ENCODE peak calls at places on chromosome 13, in five cellular contexts. One of them, this sample, is unnamed.

GRCh38 chr13:38180100-38180499 is 169.6 kb upstream of the UFM1 start:
- DNase-seq in astrocyte: peak; percentile 89
- DNase-seq in SK-N-SH: no peak
- DNase-seq in MM.1S: no peak
- DNase-seq in K562: no peak
- DNase-seq in this sample: no peak

GRCh38 chr13:85261757-85262346 is 537.4 kb downstream of the SLITRK6 start:
- DNase-seq in astrocyte: no peak
- DNase-seq in SK-N-SH: no peak
- DNase-seq in MM.1S: peak; percentile 44
- DNase-seq in K562: no peak
- DNase-seq in this sample: no peak

GRCh38 chr13:93169980-93170379 is 56.6 kb upstream of the GPC6 start:
- DNase-seq in astrocyte: peak; percentile 100
- DNase-seq in SK-N-SH: no peak
- DNase-seq in MM.1S: no peak
- DNase-seq in K562: no peak
- DNase-seq in this sample: no peak

GRCh38 chr13:106566682-106567420 is 1.1 kb downstream of the ARGLU1 start:
- DNase-seq in astrocyte: peak; percentile 46
- DNase-seq in SK-N-SH: peak; percentile 79
- DNase-seq in MM.1S: peak; percentile 77
- DNase-seq in K562: no peak
- DNase-seq in this sample: peak; percentile 83

GRCh38 chr13:33556828-33557227 is 261.1 kb upstream of the RFC3 start:
- DNase-seq in astrocyte: no peak
- DNase-seq in SK-N-SH: no peak
- DNase-seq in MM.1S: no peak
- DNase-seq in K562: no peak
- DNase-seq in this sample: no peak

GRCh38 chr13:30346159-30346788 is 38.9 kb upstream of the KATNAL1 start:
- DNase-seq in astrocyte: no peak
- DNase-seq in SK-N-SH: no peak
- DNase-seq in MM.1S: peak; percentile 41
- DNase-seq in K562: no peak
- DNase-seq in this sample: no peak

GRCh38 chr13:109700176-109700575 is 86.2 kb downstream of the IRS2 start:
- DNase-seq in astrocyte: peak; percentile 68
- DNase-seq in SK-N-SH: peak; percentile 87
- DNase-seq in MM.1S: no peak
- DNase-seq in K562: peak; percentile 28
- DNase-seq in this sample: peak; percentile 86

GRCh38 chr13:91776650-91777193 is 378.3 kb downstream of the GPC5 start:
- DNase-seq in astrocyte: no peak
- DNase-seq in SK-N-SH: no peak
- DNase-seq in MM.1S: no peak
- DNase-seq in K562: no peak
- DNase-seq in this sample: no peak

GRCh38 chr13:92175330-92175729 is 776.9 kb downstream of the GPC5 start:
- DNase-seq in astrocyte: peak; percentile 76
- DNase-seq in SK-N-SH: peak; percentile 62
- DNase-seq in MM.1S: peak; percentile 74
- DNase-seq in K562: no peak
- DNase-seq in this sample: no peak

GRCh38 chr13:48004201-48004600 is 3.1 kb upstream of the SUCLA2 start:
- DNase-seq in astrocyte: no peak
- DNase-seq in SK-N-SH: no peak
- DNase-seq in MM.1S: no peak
- DNase-seq in K562: no peak
- DNase-seq in this sample: no peak

GRCh38 chr13:30957258-30957943 is 24.9 kb downstream of the TEX26 start:
- DNase-seq in astrocyte: no peak
- DNase-seq in SK-N-SH: no peak
- DNase-seq in MM.1S: no peak
- DNase-seq in K562: no peak
- DNase-seq in this sample: no peak

GRCh38 chr13:114140909-114141255 is 8.5 kb upstream of the RASA3 start:
- DNase-seq in astrocyte: no peak
- DNase-seq in SK-N-SH: no peak
- DNase-seq in MM.1S: no peak
- DNase-seq in K562: no peak
- DNase-seq in this sample: peak; percentile 49

GRCh38 chr13:93881418-93881817 is 598.1 kb downstream of the DCT start:
- DNase-seq in astrocyte: peak; percentile 22
- DNase-seq in SK-N-SH: no peak
- DNase-seq in MM.1S: no peak
- DNase-seq in K562: no peak
- DNase-seq in this sample: no peak

GRCh38 chr13:110771194-110771593 is 57.7 kb downstream of the ING1 start:
- DNase-seq in astrocyte: no peak
- DNase-seq in SK-N-SH: no peak
- DNase-seq in MM.1S: no peak
- DNase-seq in K562: no peak
- DNase-seq in this sample: no peak

GRCh38 chr13:87680298-87680697 is 9.1 kb downstream of the SLITRK5 start:
- DNase-seq in astrocyte: no peak
- DNase-seq in SK-N-SH: peak; percentile 5
- DNase-seq in MM.1S: peak; percentile 40
- DNase-seq in K562: no peak
- DNase-seq in this sample: no peak

GRCh38 chr13:20713014-20713376 is 9.5 kb downstream of the IL17D start:
- DNase-seq in astrocyte: no peak
- DNase-seq in SK-N-SH: no peak
- DNase-seq in MM.1S: peak; percentile 36
- DNase-seq in K562: no peak
- DNase-seq in this sample: no peak

DNA sequence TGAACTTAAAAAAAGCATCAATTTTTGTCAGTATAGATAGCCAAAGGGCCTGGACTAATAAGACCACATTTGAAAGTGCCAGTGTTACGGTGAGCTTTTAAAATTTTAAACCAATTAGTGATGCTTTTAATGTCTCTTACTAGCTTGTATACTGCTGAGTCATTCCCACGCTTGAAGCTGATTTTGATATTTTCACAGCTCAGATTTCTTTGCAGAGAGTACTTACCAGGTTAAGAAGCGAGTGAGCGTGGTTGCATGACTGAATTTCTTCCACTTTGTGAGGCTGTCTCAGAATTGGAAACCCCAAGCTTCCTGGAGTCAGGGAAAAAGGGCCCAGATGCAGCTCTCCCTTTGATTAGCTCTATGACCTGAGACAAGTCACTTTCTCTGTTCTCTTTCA is 74.5 kb upstream of the NBEA start:
- DNase-seq in astrocyte: peak; percentile 77
- DNase-seq in SK-N-SH: no peak
- DNase-seq in MM.1S: no peak
- DNase-seq in K562: no peak
- DNase-seq in this sample: no peak
- H3K9ac ChIP-seq in astrocyte: no peak overlapping the region
- H3K9ac ChIP-seq in SK-N-SH: no peak overlapping the region
- H3K9ac ChIP-seq in MM.1S: no peak overlapping the region
- H3K9ac ChIP-seq in K562: no peak overlapping the region
- H3K9ac ChIP-seq in this sample: no peak overlapping the region

GRCh38 chr13:98676239-98676638 is 76.2 kb downstream of the SLC15A1 start:
- DNase-seq in astrocyte: no peak
- DNase-seq in SK-N-SH: no peak
- DNase-seq in MM.1S: no peak
- DNase-seq in K562: no peak
- DNase-seq in this sample: no peak

GRCh38 chr13:98674968-98675528 is 77.4 kb downstream of the SLC15A1 start:
- DNase-seq in astrocyte: no peak
- DNase-seq in SK-N-SH: no peak
- DNase-seq in MM.1S: no peak
- DNase-seq in K562: no peak
- DNase-seq in this sample: no peak

GRCh38 chr13:98677398-98677797 is 75.1 kb downstream of the SLC15A1 start:
- DNase-seq in astrocyte: peak; percentile 92
- DNase-seq in SK-N-SH: no peak
- DNase-seq in MM.1S: no peak
- DNase-seq in K562: no peak
- DNase-seq in this sample: no peak

GRCh38 chr13:98675837-98676236 is 76.6 kb downstream of the SLC15A1 start:
- DNase-seq in astrocyte: no peak
- DNase-seq in SK-N-SH: no peak
- DNase-seq in MM.1S: no peak
- DNase-seq in K562: no peak
- DNase-seq in this sample: no peak

DNA sequence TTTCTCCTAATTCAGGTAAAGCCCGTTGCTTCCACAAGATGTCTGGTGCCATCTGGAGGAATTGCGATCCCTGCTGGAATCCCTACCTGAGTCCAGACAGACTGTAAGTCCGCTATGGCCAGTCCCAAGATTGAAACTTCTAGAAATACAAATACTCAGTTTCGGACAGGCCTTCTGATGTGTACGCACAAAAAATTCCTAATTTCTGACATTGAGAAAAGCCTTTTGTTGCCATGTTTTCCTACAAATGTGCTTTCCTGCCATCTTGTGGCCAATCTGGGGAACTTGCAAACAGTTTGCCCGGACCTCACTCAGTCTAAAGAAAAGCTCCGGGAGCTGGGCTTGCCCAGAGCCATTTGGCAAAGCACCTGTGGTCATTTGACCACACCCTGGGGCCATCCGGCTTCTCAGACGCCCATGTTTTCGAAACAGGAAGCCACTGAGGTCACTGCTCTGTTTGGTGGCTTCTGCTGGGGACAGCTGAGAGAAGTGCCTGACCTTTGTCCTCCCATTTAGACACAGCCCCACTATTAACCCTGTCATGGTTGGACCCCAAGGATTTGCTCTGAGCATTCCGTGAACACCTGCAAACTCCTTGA is 79.4 kb downstream of the SLC15A1 start:
- DNase-seq in astrocyte: peak; percentile 39
- DNase-seq in SK-N-SH: peak; percentile 77
- DNase-seq in MM.1S: peak; percentile 83
- DNase-seq in K562: peak; percentile 55
- DNase-seq in this sample: peak; percentile 83
- H3K9ac ChIP-seq in astrocyte: peak overlapping the region; percentile 38
- H3K9ac ChIP-seq in SK-N-SH: no peak overlapping the region
- H3K9ac ChIP-seq in MM.1S: no peak overlapping the region
- H3K9ac ChIP-seq in K562: no peak overlapping the region
- H3K9ac ChIP-seq in this sample: peak overlapping the region; percentile 59

GRCh38 chr13:79936368-79937136 is 404.4 kb downstream of the SPRY2 start:
- DNase-seq in astrocyte: peak; percentile 100
- DNase-seq in SK-N-SH: peak; percentile 61
- DNase-seq in MM.1S: no peak
- DNase-seq in K562: no peak
- DNase-seq in this sample: peak; percentile 10
- H3K9ac ChIP-seq in astrocyte: peak overlapping the region; percentile 74
- H3K9ac ChIP-seq in SK-N-SH: peak overlapping the region; percentile 74
- H3K9ac ChIP-seq in MM.1S: no peak overlapping the region
- H3K9ac ChIP-seq in K562: no peak overlapping the region
- H3K9ac ChIP-seq in this sample: peak overlapping the region; percentile 30

GRCh38 chr13:46552302-46552680 is 679 bp upstream of the LRCH1 start:
- DNase-seq in astrocyte: no peak
- DNase-seq in SK-N-SH: no peak
- DNase-seq in MM.1S: no peak
- DNase-seq in K562: no peak
- DNase-seq in this sample: no peak
- H3K9ac ChIP-seq in astrocyte: peak overlapping the region; percentile 89
- H3K9ac ChIP-seq in SK-N-SH: peak overlapping the region; percentile 93
- H3K9ac ChIP-seq in MM.1S: peak overlapping the region; percentile 48
- H3K9ac ChIP-seq in K562: peak overlapping the region; percentile 93
- H3K9ac ChIP-seq in this sample: peak overlapping the region; percentile 94

GRCh38 chr13:41490616-41491015 is 33.3 kb downstream of the RGCC start:
- DNase-seq in astrocyte: no peak
- DNase-seq in SK-N-SH: no peak
- DNase-seq in MM.1S: no peak
- DNase-seq in K562: no peak
- DNase-seq in this sample: no peak

GRCh38 chr13:41495044-41495443 is 37.7 kb downstream of the RGCC start:
- DNase-seq in astrocyte: no peak
- DNase-seq in SK-N-SH: no peak
- DNase-seq in MM.1S: no peak
- DNase-seq in K562: no peak
- DNase-seq in this sample: no peak

GRCh38 chr13:41496420-41497234 is 39.3 kb downstream of the RGCC start:
- DNase-seq in astrocyte: peak; percentile 72
- DNase-seq in SK-N-SH: no peak
- DNase-seq in MM.1S: peak; percentile 53
- DNase-seq in K562: no peak
- DNase-seq in this sample: no peak

GRCh38 chr13:41494202-41494601 is 36.9 kb downstream of the RGCC start:
- DNase-seq in astrocyte: no peak
- DNase-seq in SK-N-SH: no peak
- DNase-seq in MM.1S: no peak
- DNase-seq in K562: no peak
- DNase-seq in this sample: no peak

DNA sequence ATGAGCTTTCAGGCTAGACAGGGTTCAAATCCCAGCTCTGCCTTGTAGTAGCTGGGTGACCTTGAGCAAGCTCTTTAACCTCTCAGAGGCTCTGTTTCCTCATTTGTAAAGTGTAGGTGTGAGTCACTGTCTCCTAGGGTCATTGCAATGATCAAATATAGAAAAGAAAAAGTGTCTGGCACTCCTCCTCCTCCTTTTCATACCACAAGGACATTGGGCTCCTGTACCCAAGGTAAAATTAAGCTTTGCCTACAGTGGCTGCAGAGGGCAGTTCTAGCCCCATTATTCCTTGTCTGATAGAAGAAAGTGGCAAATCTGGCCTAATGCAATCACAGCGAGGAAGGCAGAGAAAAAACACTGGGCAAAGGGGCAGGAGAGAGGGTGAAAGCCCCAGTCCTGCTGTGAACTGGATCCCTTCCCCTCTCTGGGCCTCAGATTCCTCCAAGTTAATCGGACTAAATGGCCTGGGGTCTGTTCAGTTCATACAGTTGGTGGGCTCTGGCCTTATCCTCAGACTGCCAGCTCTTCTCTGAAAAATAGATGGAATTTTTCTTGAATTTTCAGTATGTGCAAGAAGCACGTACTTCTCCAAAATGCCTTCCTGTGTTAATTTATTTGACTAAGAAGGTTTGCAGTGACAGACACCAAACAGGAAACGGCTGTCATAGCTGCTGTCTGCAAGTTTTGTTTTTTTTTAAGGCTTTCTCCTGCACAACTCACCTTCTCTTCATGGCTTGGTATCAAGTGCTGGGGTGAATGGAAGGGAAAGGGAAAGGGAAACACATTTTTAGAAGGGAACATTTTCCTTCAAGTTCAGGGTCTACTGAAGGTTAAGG is 35.3 kb downstream of the RGCC start:
- DNase-seq in astrocyte: no peak
- DNase-seq in SK-N-SH: no peak
- DNase-seq in MM.1S: peak; percentile 30
- DNase-seq in K562: no peak
- DNase-seq in this sample: no peak
- H3K9ac ChIP-seq in astrocyte: no peak overlapping the region
- H3K9ac ChIP-seq in SK-N-SH: no peak overlapping the region
- H3K9ac ChIP-seq in MM.1S: peak overlapping the region; percentile 22
- H3K9ac ChIP-seq in K562: no peak overlapping the region
- H3K9ac ChIP-seq in this sample: no peak overlapping the region

DNA sequence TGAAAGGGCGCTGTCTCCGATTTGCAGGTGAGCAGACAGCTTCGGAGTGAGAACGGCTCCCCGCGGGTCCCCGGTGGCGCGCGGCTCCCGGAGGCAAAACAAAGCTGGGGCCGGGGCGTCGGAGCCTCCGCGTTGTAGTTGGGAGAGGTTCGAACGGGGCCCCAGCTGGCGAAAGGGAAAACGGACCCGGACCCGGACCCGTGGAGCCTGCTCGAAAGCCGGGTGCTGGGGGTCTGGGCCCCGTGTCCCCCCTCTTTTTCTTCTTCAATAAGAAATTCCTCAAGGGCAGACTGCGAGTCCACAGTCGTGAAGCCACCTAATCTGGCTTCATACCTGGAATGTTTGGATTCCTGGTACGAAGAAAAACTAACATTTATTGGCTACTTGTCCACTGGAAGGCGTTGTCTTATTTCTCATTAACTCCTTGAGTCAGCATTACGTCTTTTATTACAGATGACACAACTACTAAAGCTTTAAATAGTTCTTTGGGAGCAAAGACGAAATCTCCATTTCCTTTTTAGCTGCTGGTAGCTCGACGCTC is 627 bp upstream of the MTIF3 start:
- DNase-seq in astrocyte: peak; percentile 60
- DNase-seq in SK-N-SH: peak; percentile 54
- DNase-seq in MM.1S: peak; percentile 55
- DNase-seq in K562: peak; percentile 10
- DNase-seq in this sample: peak; percentile 82
- H3K9ac ChIP-seq in astrocyte: peak overlapping the region; percentile 93
- H3K9ac ChIP-seq in SK-N-SH: peak overlapping the region; percentile 79
- H3K9ac ChIP-seq in MM.1S: peak overlapping the region; percentile 94
- H3K9ac ChIP-seq in K562: peak overlapping the region; percentile 94
- H3K9ac ChIP-seq in this sample: peak overlapping the region; percentile 99

This sample was measured in kidney.